ENCODE peak calls at places on chromosome 22, in four cellular contexts. F is H1, T is K562, A is HepG2. L is an unnamed sample.

GRCh38 chr22:24583221-24583971 is 9.5 kb downstream of the LRRC75B start:
- DNase-seq in T (no peak), F (no peak), A (peak; percentile 76), L (no peak)

GRCh38 chr22:23772315-23773246 is at the start of gene MMP11:
- DNase-seq in T (peak; percentile 83), F (peak; percentile 81), A (no peak), L (peak; percentile 70)

GRCh38 chr22:40403141-40403540 is 32.7 kb downstream of the SGSM3 start:
- DNase-seq in F (no peak), T (no peak), A (no peak), L (no peak)

GRCh38 chr22:40128989-40129388 is 48.7 kb upstream of the TNRC6B start:
- DNase-seq in F (no peak), T (no peak), A (no peak), L (no peak)

GRCh38 chr22:38097058-38097457 is 13.1 kb upstream of the SLC16A8 start:
- DNase-seq in F (no peak), T (no peak), A (no peak), L (no peak)

GRCh38 chr22:38267086-38267485 is 5.7 kb downstream of the TMEM184B start:
- DNase-seq in A (no peak), T (peak; percentile 24), F (no peak), L (no peak)

GRCh38 chr22:44037519-44038370 is 13.6 kb downstream of the PARVB start:
- DNase-seq in T (no peak), A (no peak), F (no peak), L (no peak)

GRCh38 chr22:47050601-47051051 is 288.2 kb downstream of the TBC1D22A start:
- DNase-seq in F (no peak), A (no peak), T (no peak), L (no peak)

GRCh38 chr22:46117206-46118199 is 32.8 kb upstream of the PPARA start:
- DNase-seq in A (no peak), T (no peak), F (no peak), L (no peak)

GRCh38 chr22:44550666-44551491 is 52.8 kb upstream of the RTL6 start:
- DNase-seq in T (no peak), F (no peak), A (no peak), L (no peak)

GRCh38 chr22:37601540-37602442 is 6.8 kb upstream of the GGA1 start:
- DNase-seq in A (peak; percentile 91), T (no peak), F (peak; percentile 66), L (peak; percentile 69)

GRCh38 chr22:39900306-39901227 is at the start of gene GRAP2:
- DNase-seq in T (no peak), A (no peak), F (no peak), L (no peak)

GRCh38 chr22:23529166-23530103 is 50.7 kb downstream of the IGLL1 start:
- DNase-seq in T (no peak), A (no peak), F (no peak), L (no peak)

GRCh38 chr22:35519306-35520000 is 21.2 kb upstream of the RASD2 start:
- DNase-seq in A (no peak), T (no peak), F (no peak), L (no peak)

GRCh38 chr22:49951001-49951677 is 9.4 kb upstream of the PIM3 start:
- DNase-seq in F (no peak), A (no peak), T (no peak), L (no peak)

GRCh38 chr22:44389926-44390925 is 77.5 kb upstream of the SHISAL1 start:
- DNase-seq in A (no peak), T (no peak), F (no peak), L (peak; percentile 7)

GRCh38 chr22:44646668-44647067 is 55.3 kb upstream of the PRR5 start:
- DNase-seq in T (no peak), F (no peak), A (no peak), L (no peak)

GRCh38 chr22:44894321-44894720 is 115.5 kb downstream of the PHF21B start:
- DNase-seq in A (no peak), T (no peak), F (no peak), L (no peak)

GRCh38 chr22:44444341-44445306 is 53.4 kb downstream of the RTL6 start:
- DNase-seq in A (no peak), T (peak; percentile 14), F (peak; percentile 69), L (peak; percentile 68)

GRCh38 chr22:31296258-31296657 is 4.0 kb upstream of the PIK3IP1 start:
- DNase-seq in F (no peak), A (no peak), T (no peak), L (no peak)
- TF ChIP-seq ATF2 in F (no peak), A (no peak), T (no peak), L (no peak)

GRCh38 chr22:29780220-29780619 is 13.1 kb downstream of the UQCR10 start:
- DNase-seq in A (no peak), T (no peak), F (no peak), L (no peak)

GRCh38 chr22:29786026-29786425 is 18.9 kb downstream of the UQCR10 start:
- DNase-seq in F (no peak), A (no peak), T (no peak), L (no peak)

GRCh38 chr22:29784451-29785361 is 17.5 kb downstream of the UQCR10 start:
- DNase-seq in T (no peak), F (no peak), A (peak; percentile 38), L (no peak)

GRCh38 chr22:29782061-29782845 is 15.1 kb downstream of the UQCR10 start:
- DNase-seq in T (no peak), A (peak; percentile 50), F (no peak), L (no peak)

GRCh38 chr22:29780781-29781676 is 13.9 kb downstream of the UQCR10 start:
- DNase-seq in F (no peak), A (peak; percentile 56), T (peak; percentile 80), L (no peak)
- TF ChIP-seq JUN in F (no peak), A (no peak), T (no peak), L (no peak)

DNA sequence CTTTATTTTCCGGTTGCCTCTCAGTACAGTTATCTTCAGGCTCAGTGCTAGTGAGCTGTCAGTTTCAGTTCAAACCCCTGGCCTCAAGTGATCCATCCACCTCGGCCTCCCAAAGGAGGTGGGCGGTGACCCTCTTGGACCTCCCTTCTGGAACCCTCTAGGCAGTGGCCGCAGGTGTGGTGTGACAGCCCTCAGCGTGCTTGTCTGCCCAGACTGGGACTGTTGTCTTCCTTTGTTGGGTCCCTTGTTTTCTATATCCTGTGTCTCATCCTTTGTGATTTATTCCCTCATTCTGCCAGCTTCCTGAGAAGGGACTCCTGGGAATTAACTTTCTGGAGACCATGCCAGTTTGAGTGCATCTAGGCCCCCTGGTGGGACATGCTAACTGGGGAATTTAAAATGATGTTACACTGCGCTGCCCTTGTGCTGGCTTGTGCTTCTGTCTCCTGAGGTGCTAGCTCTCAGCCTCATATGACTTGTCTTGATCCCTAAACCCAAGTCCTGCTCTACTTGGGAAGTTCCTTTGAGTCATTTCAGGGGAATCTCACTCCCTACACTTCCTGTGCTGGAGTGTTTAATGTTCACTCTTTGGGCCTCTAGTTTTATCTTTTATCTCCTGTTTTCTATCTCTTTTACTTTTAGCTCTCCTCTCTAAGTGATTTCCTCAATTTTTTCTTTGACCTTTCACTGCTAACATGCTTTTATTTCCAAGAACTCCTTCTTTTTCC is 19.4 kb downstream of the MED15 start:
- DNase-seq in F (no peak), A (no peak), T (peak; percentile 66), L (no peak)
- TF ChIP-seq ATF2 in F (no peak), A (no peak), T (no peak), L (no peak)

GRCh38 chr22:42275176-42275575 is 4.7 kb upstream of the TCF20 start:
- DNase-seq in F (no peak), T (no peak), A (no peak), L (no peak)

GRCh38 chr22:42277232-42277753 is 6.8 kb upstream of the TCF20 start:
- DNase-seq in A (no peak), F (no peak), T (no peak), L (no peak)

GRCh38 chr22:42273855-42274451 is 3.5 kb upstream of the TCF20 start:
- DNase-seq in A (no peak), T (no peak), F (no peak), L (peak; percentile 38)

GRCh38 chr22:42277988-42278776 is 7.7 kb upstream of the TCF20 start:
- DNase-seq in A (no peak), F (no peak), T (no peak), L (no peak)

DNA sequence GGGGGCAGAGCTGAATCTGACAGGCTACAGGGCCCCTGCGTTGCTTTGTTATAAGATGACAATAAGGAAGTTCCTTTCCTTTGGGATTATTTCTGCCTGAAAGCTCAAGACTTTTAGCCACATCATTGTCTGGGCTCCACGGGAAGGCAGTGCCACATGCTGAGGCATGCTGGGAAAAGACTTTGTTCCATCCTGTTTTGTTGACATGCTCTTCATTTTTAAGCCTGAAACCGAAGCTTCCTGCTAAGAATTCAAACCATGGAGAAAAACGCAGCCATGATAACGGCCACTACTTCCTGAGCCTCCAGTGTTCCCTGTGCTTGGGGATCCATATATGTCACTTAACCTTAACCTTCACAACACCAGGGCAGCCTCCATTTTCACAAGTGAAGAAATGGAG is 5.5 kb upstream of the TCF20 start:
- DNase-seq in T (no peak), F (no peak), A (no peak), L (no peak)
- TF ChIP-seq JUN in T (no peak), F (no peak), A (no peak), L (no peak)

DNA sequence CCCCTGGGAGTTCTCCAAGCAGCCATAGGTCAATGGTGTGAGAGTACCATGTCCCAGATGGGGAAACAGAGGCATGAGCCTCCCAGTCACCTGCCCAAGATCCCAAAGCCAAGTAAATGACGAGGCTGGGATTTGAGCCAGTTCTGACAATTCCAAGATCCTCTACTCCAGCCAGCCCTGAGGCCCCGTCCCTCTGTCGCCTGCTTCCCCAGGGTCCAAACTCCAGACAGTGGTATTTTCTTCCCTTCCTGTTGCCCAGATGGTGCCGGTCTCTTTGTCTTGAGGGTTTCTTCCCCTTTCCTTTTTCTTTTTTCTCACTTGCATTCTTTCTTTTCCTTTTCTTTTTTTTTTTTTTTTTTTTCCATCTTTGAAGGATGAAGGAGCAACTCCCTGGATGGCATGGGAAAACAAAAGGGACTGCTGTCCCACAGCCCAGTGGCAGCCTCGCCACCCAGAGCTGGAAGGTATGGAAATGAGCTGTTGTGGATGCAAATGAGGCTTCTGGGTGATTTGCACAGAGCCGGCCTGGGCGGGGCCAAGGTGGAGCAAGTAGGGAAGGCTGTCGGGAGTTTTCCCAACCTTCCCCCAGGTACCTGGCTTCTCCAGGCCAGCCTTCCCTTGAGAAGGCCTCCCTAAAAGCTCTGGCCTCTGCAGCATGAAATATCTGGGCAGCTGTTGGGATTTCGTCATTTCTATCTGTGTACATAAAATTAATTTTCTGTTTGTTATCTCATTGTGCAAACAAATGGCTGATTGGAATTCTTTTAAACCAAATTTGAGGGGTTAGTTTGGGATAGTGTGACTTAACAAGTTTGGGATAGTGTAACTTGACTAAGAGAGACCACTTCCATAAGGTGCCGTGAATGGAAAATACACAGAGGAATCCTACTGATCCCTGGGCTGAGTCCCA is 146.8 kb downstream of the MN1 start:
- DNase-seq in T (no peak), A (no peak), F (peak; percentile 75), L (peak; percentile 76)
- TF ChIP-seq ATF2 in T (no peak), A (no peak), F (no peak), L (no peak)

DNA sequence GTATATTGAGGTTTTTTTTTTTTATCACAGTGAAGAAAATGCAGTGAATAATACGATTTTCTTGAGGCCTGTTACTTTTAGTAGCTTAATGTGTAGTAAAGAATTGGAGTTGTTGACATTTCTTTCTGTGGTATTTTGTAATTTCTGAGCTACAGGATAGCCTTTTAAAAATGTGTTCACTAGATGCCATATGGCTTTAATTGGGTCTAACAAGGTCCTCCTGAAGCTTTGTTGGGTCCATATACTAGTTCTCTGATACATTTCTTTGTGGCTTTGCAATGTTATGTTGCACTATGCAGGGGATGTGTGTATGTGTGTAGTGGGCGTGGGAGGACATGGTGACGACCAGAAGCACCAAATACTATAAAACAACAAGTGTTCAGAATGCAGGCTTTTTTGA is 25.1 kb downstream of the FBXO7 start:
- DNase-seq in T (no peak), F (no peak), A (no peak), L (no peak)
- TF ChIP-seq JUN in T (no peak), F (no peak), A (no peak), L (no peak)

L was measured in WTC11.